ENCODE peak calls at places on chromosome 18, in nine cellular contexts. F is pons; Z is heart left ventricle; K is stimulated activated naive CD8-positive, alpha-beta T cell treated with anti-CD3 and anti-CD28 coated beads, Interleukin-15, Interleukin-2, amounts not matched to agents 100 U/mL and 50 U/mL, for 24 hours; V is EL; Q is hepatic stellate cell; H is neural progenitor cell; N is Right ventricle myocardium superior; I is pancreas. R is an unnamed sample.

GRCh38 chr18:22604986-22605421 is 187.3 kb upstream of the CTAGE1 start:
- DNase-seq in K (no peak), V (no peak), F (no peak), Q (no peak), N (no peak), H (no peak), I (no peak), Z (no peak), R (no peak)

GRCh38 chr18:76131738-76132137 is 363.3 kb downstream of the ZNF516 start:
- DNase-seq in F (no peak), I (no peak), K (peak), V (peak), Z (no peak), Q (no peak), H (no peak), N (no peak), R (peak)

GRCh38 chr18:12774982-12775381 is 72.1 kb downstream of the PSMG2 start:
- DNase-seq in V (no peak), Z (no peak), K (peak), Q (no peak), I (no peak), F (no peak), H (no peak), N (no peak), R (no peak)

GRCh38 chr18:31942301-31942998 is 478 bp downstream of the TRAPPC8 start:
- DNase-seq in V (peak), K (peak), N (peak), Q (peak), I (peak), Z (peak), F (peak), H (peak), R (peak)

GRCh38 chr18:64202836-64203235 is 53.9 kb upstream of the LINC00305 start:
- DNase-seq in I (no peak), H (no peak), Z (no peak), Q (no peak), V (no peak), K (no peak), N (no peak), F (no peak), R (no peak)

GRCh38 chr18:28063181-28063790 is 113.6 kb downstream of the CDH2 start:
- DNase-seq in V (peak), Q (no peak), F (peak), N (no peak), H (no peak), K (no peak), I (no peak), Z (no peak), R (peak)

GRCh38 chr18:79567481-79568147 is 112.0 kb upstream of the CTDP1 start:
- DNase-seq in Q (peak), V (peak), N (peak), H (peak), I (peak), K (no peak), Z (peak), F (no peak), R (peak)

GRCh38 chr18:10482985-10483949 is 28.8 kb downstream of the APCDD1 start:
- DNase-seq in K (no peak), Z (peak), F (no peak), H (no peak), Q (no peak), N (no peak), V (no peak), I (no peak), R (no peak)

GRCh38 chr18:74689251-74689650 is 91.6 kb downstream of the ZNF407 start:
- DNase-seq in N (no peak), K (no peak), Z (no peak), Q (peak), I (no peak), F (no peak), V (peak), H (no peak), R (peak)

GRCh38 chr18:24793742-24794141 is 333.3 kb downstream of the HRH4 start:
- DNase-seq in Q (no peak), N (no peak), H (no peak), I (no peak), V (no peak), F (no peak), K (no peak), Z (no peak), R (no peak)

GRCh38 chr18:77366725-77367641 is 117.3 kb downstream of the GALR1 start:
- DNase-seq in N (no peak), I (peak), F (peak), V (no peak), Q (no peak), Z (no peak), K (no peak), H (no peak), R (no peak)

GRCh38 chr18:36901277-36901701 is 72.4 kb downstream of the KIAA1328 start:
- DNase-seq in V (peak), K (no peak), Z (no peak), N (no peak), F (no peak), H (no peak), Q (no peak), I (no peak), R (peak)

GRCh38 chr18:23740105-23740830 is 51.0 kb downstream of the LAMA3 start:
- DNase-seq in K (no peak), Q (no peak), H (no peak), V (peak), I (no peak), F (no peak), Z (no peak), N (no peak), R (peak)

GRCh38 chr18:60021556-60021955 is 121.8 kb downstream of the PMAIP1 start:
- DNase-seq in K (no peak), Q (no peak), I (no peak), N (no peak), H (no peak), F (no peak), V (no peak), Z (no peak), R (no peak)

GRCh38 chr18:76913583-76913982 is 91.2 kb downstream of the ZNF236 start:
- DNase-seq in V (no peak), K (no peak), Z (no peak), Q (no peak), I (no peak), N (no peak), H (no peak), F (no peak), R (no peak)

GRCh38 chr18:54532222-54532621 is 58.8 kb upstream of the DYNAP start:
- DNase-seq in H (no peak), Q (no peak), K (no peak), I (no peak), V (no peak), N (no peak), F (no peak), Z (no peak), R (no peak)

GRCh38 chr18:42614619-42615293 is 500.7 kb downstream of the RIT2 start:
- DNase-seq in I (no peak), Q (no peak), K (no peak), F (peak), H (no peak), N (peak), V (no peak), Z (no peak), R (peak)

GRCh38 chr18:62585274-62586147 is 62.7 kb downstream of the ZCCHC2 start:
- DNase-seq in Z (no peak), Q (no peak), N (no peak), V (no peak), I (no peak), K (peak), F (no peak), H (no peak), R (no peak)

GRCh38 chr18:78975282-78975681 is 4.3 kb upstream of the SALL3 start:
- DNase-seq in K (no peak), I (no peak), H (peak), N (no peak), Z (no peak), Q (no peak), V (no peak), F (no peak), R (no peak)

GRCh38 chr18:43271593-43272432 is 5.5 kb downstream of the SYT4 start:
- DNase-seq in H (peak), Z (no peak), I (no peak), V (peak), Q (peak), F (peak), N (no peak), K (peak), R (peak)

GRCh38 chr18:79511671-79512301 is 116.1 kb downstream of the NFATC1 start:
- DNase-seq in N (no peak), V (no peak), H (peak), Q (no peak), I (peak), K (peak), Z (peak), F (no peak), R (no peak)

GRCh38 chr18:34977787-34978532 is 63.3 kb upstream of the MAPRE2 start:
- DNase-seq in K (peak), I (peak), F (peak), N (peak), Q (peak), Z (peak), V (peak), H (peak), R (peak)

GRCh38 chr18:77439888-77440287 is 190.2 kb downstream of the GALR1 start:
- DNase-seq in H (no peak), Q (no peak), F (no peak), K (no peak), N (no peak), V (no peak), I (no peak), Z (no peak), R (no peak)

GRCh38 chr18:73199151-73199550 is 331.4 kb upstream of the NETO1 start:
- DNase-seq in I (no peak), F (no peak), Z (no peak), N (no peak), V (peak), K (no peak), Q (no peak), H (no peak), R (peak)